ENCODE peak calls at places on chromosomes 5 and 9, in seven cellular contexts. K, W, S, Q, C, N and U are unnamed samples.

GRCh38 chr5:10689391-10690081 is 71.5 kb downstream of the DAP start:
- DNase-seq in K (no peak), W (no peak), S (no peak), Q (peak), C (peak), N (no peak), U (peak)

GRCh38 chr9:16811987-16812685 is 58.3 kb downstream of the BNC2 start:
- DNase-seq in K (no peak), W (no peak), S (no peak), Q (no peak), C (peak), N (no peak), U (no peak)

GRCh38 chr5:141488591-141489478 is at the start of gene PCDHGC5:
- DNase-seq in K (no peak), W (no peak), S (no peak), Q (no peak), C (no peak), N (no peak), U (no peak)

GRCh38 chr9:124658165-124659017 is 112.7 kb downstream of the NR6A1 start:
- DNase-seq in K (peak), W (peak), S (no peak), Q (peak), C (peak), N (peak), U (peak)

GRCh38 chr5:157219491-157220271 is 39.0 kb downstream of the ITK start:
- DNase-seq in K (peak), W (no peak), S (no peak), Q (no peak), C (no peak), N (no peak), U (no peak)

GRCh38 chr5:170265527-170265926 is 32.0 kb downstream of the LCP2 start:
- DNase-seq in K (no peak), W (no peak), S (no peak), Q (no peak), C (peak), N (no peak), U (no peak)

GRCh38 chr9:90658181-90658580 is 15.6 kb upstream of the DIRAS2 start:
- DNase-seq in K (no peak), W (no peak), S (no peak), Q (no peak), C (no peak), N (no peak), U (no peak)

GRCh38 chr5:176360894-176361436 is 599 bp downstream of the KIAA1191 start:
- DNase-seq in K (no peak), W (no peak), S (no peak), Q (peak), C (peak), N (no peak), U (no peak)

GRCh38 chr9:135924628-135925338 is 17.4 kb upstream of the CAMSAP1 start:
- DNase-seq in K (no peak), W (peak), S (no peak), Q (no peak), C (peak), N (no peak), U (no peak)

GRCh38 chr9:135736979-135737839 is 35.2 kb downstream of the KCNT1 start:
- DNase-seq in K (no peak), W (no peak), S (no peak), Q (no peak), C (no peak), N (no peak), U (no peak)

GRCh38 chr5:160001457-160001856 is 7.5 kb upstream of the TTC1 start:
- DNase-seq in K (no peak), W (no peak), S (no peak), Q (no peak), C (no peak), N (no peak), U (no peak)

GRCh38 chr5:58198330-58198729 is 261.6 kb downstream of the PLK2 start:
- DNase-seq in K (no peak), W (no peak), S (no peak), Q (no peak), C (no peak), N (no peak), U (no peak)

GRCh38 chr5:14720236-14720923 is 55.9 kb downstream of the OTULIN start:
- DNase-seq in K (no peak), W (no peak), S (peak), Q (no peak), C (no peak), N (no peak), U (no peak)

GRCh38 chr9:21708846-21709245 is 93.6 kb upstream of the MTAP start:
- DNase-seq in K (no peak), W (no peak), S (no peak), Q (no peak), C (no peak), N (no peak), U (no peak)
- TF ChIP-seq REST in K (no peak), W (no peak), S (no peak), Q (no peak), C (no peak), N (no peak), U (no peak)

DNA sequence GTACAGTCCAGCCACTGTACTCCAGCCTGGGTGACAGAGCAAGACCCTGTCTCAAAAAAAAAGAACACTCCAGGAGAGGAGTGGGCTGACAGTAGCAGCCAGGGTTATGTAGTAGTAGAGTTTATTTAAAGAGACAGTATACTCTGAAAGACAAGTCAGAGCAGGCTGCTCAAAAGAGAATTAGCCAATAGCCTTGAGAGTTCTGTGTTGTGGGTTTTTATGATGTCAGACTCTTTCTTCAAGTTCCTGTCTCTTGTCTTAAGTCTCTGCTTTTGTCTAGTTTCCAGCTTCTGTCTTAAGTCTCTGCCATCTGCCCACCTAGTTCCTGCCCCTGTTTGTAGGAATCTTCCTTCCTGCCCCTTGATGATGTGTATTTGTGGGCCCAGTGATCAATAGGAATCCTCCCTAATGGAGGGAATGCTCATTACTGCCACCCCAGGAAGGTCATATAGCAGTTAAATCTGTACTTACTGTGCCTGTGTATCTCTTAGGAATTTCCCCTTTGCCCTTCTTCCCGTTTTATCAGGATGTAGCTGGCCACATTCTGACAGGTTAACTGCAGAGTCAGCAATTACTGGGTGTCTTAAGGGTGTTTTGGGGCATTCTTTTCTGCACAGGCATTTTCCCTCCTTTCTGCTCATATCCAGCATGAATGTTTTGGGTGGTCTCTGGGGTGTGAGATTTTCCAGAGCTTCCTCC is 580.5 kb upstream of the SGCD start:
- DNase-seq in K (no peak), W (no peak), S (no peak), Q (no peak), C (peak), N (no peak), U (no peak)
- TF ChIP-seq CTCF in K (no peak), W (no peak), S (no peak), Q (no peak), C (peak), N (no peak), U (no peak)

GRCh38 chr5:116358911-116359418 is 215.7 kb downstream of the SEMA6A start:
- DNase-seq in K (peak), W (no peak), S (no peak), Q (no peak), C (no peak), N (no peak), U (no peak)
- H3K27ac ChIP-seq in K (peak), W (no peak), S (no peak), Q (no peak), C (no peak), N (no peak), U (peak)

DNA sequence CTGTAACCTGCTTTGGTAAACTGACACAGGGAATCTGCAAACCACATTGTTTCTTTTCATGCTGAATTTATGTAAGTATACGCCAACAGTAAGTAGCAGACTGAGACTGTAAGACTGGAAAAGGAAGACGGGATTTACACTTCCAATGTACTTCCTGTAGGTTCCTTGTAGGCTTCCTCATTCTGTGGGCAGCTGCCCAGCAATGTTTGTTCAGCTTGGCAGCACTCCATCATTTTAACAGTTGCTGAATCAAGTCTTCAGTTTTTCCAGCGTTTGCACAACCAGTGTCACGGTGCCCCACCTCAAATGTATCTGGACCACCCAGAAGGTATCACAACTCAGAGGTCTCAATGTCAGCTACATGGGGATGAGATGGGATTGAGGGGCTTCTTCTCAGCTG is 232.6 kb downstream of the PRDM9 start:
- DNase-seq in K (no peak), W (no peak), S (no peak), Q (no peak), C (no peak), N (no peak), U (no peak)
- TF ChIP-seq REST in K (no peak), W (no peak), S (no peak), Q (no peak), C (no peak), N (no peak), U (no peak)

DNA sequence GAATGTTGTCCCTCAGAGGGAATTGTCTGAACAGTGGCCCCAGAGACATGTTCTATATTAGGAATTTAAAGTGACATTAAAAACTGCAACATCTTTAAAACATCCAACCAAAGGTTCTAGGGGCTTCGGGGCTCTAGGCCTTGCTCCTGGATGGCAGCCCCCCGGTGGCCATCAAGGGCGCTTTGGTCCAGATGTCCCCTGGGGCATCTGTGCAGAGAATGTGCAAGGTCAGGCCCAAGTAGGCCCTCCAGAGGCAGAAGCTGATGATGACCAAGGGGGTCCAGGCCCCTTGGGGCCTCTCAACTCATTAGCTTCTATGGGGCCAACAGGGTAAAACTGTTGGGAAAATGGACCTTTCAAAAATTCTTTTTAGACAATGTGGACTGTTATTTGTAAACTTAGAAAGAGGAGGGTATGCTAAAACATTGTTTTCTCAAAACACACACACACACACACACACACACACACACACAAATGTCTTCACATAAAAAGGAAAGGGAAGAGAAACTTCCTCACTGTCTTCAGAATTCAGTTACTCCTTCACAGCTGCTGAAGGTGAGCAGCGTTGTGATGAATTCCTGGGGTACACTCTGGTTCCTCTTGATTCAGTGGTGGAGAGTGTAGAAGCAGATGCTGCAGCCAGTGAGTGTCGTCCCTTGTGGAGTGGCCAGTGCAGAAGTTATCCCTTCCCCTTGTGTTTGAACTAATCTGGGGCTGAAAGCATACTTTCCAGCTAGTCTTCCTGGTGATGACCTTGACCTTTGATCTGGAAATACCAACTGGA is 125.2 kb downstream of the WDR41 start:
- DNase-seq in K (no peak), W (peak), S (no peak), Q (no peak), C (peak), N (no peak), U (no peak)
- TF ChIP-seq CTCF in K (peak), W (no peak), S (no peak), Q (no peak), C (peak), N (peak), U (no peak)